ENCODE peak calls at places on chromosome 15, in ten cellular contexts. One of them, this sample, is unnamed.
A peak's percentile ranks its signal among the peaks of the same experiment; 100 is the strongest.

GRCh38 chr15:73908030-73908821 is 18.0 kb upstream of the LOXL1 start:
- DNase-seq in coronary artery: peak; percentile 80
- DNase-seq in AG08396: peak; percentile 80
- DNase-seq in A549: peak; percentile 54
- DNase-seq in progenitor cell of endocrine pancreas: peak; percentile 81
- DNase-seq in HT-29: peak; percentile 87
- DNase-seq in brain microvascular endothelial cell: peak; percentile 79
- DNase-seq in iris pigment epithelial cell: peak; percentile 67
- DNase-seq in NCI-H774: peak; percentile 40
- DNase-seq in right atrium auricular region: peak; percentile 84
- DNase-seq in this sample: peak; percentile 58

GRCh38 chr15:90564109-90564508 is 34.4 kb downstream of the CRTC3 start:
- DNase-seq in coronary artery: no peak
- DNase-seq in AG08396: no peak
- DNase-seq in A549: no peak
- DNase-seq in progenitor cell of endocrine pancreas: no peak
- DNase-seq in HT-29: no peak
- DNase-seq in brain microvascular endothelial cell: no peak
- DNase-seq in iris pigment epithelial cell: no peak
- DNase-seq in NCI-H774: no peak
- DNase-seq in right atrium auricular region: no peak
- DNase-seq in this sample: peak; percentile 33

GRCh38 chr15:70817266-70817665 is 36.7 kb downstream of the LARP6 start:
- DNase-seq in coronary artery: peak; percentile 46
- DNase-seq in AG08396: no peak
- DNase-seq in A549: no peak
- DNase-seq in progenitor cell of endocrine pancreas: no peak
- DNase-seq in HT-29: no peak
- DNase-seq in brain microvascular endothelial cell: no peak
- DNase-seq in iris pigment epithelial cell: no peak
- DNase-seq in NCI-H774: no peak
- DNase-seq in right atrium auricular region: no peak
- DNase-seq in this sample: no peak

GRCh38 chr15:90106522-90107117 is 4.4 kb upstream of the IDH2 start:
- DNase-seq in coronary artery: no peak
- DNase-seq in AG08396: peak; percentile 77
- DNase-seq in A549: peak; percentile 91
- DNase-seq in progenitor cell of endocrine pancreas: no peak
- DNase-seq in HT-29: peak; percentile 51
- DNase-seq in brain microvascular endothelial cell: peak; percentile 56
- DNase-seq in iris pigment epithelial cell: peak; percentile 41
- DNase-seq in NCI-H774: no peak
- DNase-seq in right atrium auricular region: no peak
- DNase-seq in this sample: no peak

GRCh38 chr15:89364341-89364740 is 29.7 kb upstream of the POLG start:
- DNase-seq in coronary artery: no peak
- DNase-seq in AG08396: no peak
- DNase-seq in A549: no peak
- DNase-seq in progenitor cell of endocrine pancreas: no peak
- DNase-seq in HT-29: no peak
- DNase-seq in brain microvascular endothelial cell: no peak
- DNase-seq in iris pigment epithelial cell: no peak
- DNase-seq in NCI-H774: peak; percentile 75
- DNase-seq in right atrium auricular region: no peak
- DNase-seq in this sample: no peak

GRCh38 chr15:50166216-50166615 is 15.8 kb upstream of the SLC27A2 start:
- DNase-seq in coronary artery: no peak
- DNase-seq in AG08396: peak; percentile 76
- DNase-seq in A549: peak; percentile 38
- DNase-seq in progenitor cell of endocrine pancreas: no peak
- DNase-seq in HT-29: peak; percentile 31
- DNase-seq in brain microvascular endothelial cell: peak; percentile 27
- DNase-seq in iris pigment epithelial cell: peak; percentile 85
- DNase-seq in NCI-H774: no peak
- DNase-seq in right atrium auricular region: no peak
- DNase-seq in this sample: no peak

GRCh38 chr15:82315519-82316246 is 33.6 kb downstream of the GOLGA6L10 start:
- DNase-seq in coronary artery: no peak
- DNase-seq in AG08396: no peak
- DNase-seq in A549: no peak
- DNase-seq in progenitor cell of endocrine pancreas: no peak
- DNase-seq in HT-29: no peak
- DNase-seq in brain microvascular endothelial cell: no peak
- DNase-seq in iris pigment epithelial cell: no peak
- DNase-seq in NCI-H774: no peak
- DNase-seq in right atrium auricular region: no peak
- DNase-seq in this sample: no peak

GRCh38 chr15:69317392-69317841 is 18.7 kb downstream of the PAQR5 start:
- DNase-seq in coronary artery: no peak
- DNase-seq in AG08396: no peak
- DNase-seq in A549: no peak
- DNase-seq in progenitor cell of endocrine pancreas: no peak
- DNase-seq in HT-29: peak; percentile 86
- DNase-seq in brain microvascular endothelial cell: no peak
- DNase-seq in iris pigment epithelial cell: no peak
- DNase-seq in NCI-H774: no peak
- DNase-seq in right atrium auricular region: no peak
- DNase-seq in this sample: no peak

GRCh38 chr15:34999906-35000305 is 11.8 kb upstream of the ZNF770 start:
- DNase-seq in coronary artery: no peak
- DNase-seq in AG08396: no peak
- DNase-seq in A549: no peak
- DNase-seq in progenitor cell of endocrine pancreas: no peak
- DNase-seq in HT-29: no peak
- DNase-seq in brain microvascular endothelial cell: no peak
- DNase-seq in iris pigment epithelial cell: no peak
- DNase-seq in NCI-H774: no peak
- DNase-seq in right atrium auricular region: no peak
- DNase-seq in this sample: no peak

GRCh38 chr15:63842626-63843025 is 8.9 kb upstream of the HERC1 start:
- DNase-seq in coronary artery: no peak
- DNase-seq in AG08396: no peak
- DNase-seq in A549: no peak
- DNase-seq in progenitor cell of endocrine pancreas: no peak
- DNase-seq in HT-29: no peak
- DNase-seq in brain microvascular endothelial cell: no peak
- DNase-seq in iris pigment epithelial cell: no peak
- DNase-seq in NCI-H774: no peak
- DNase-seq in right atrium auricular region: no peak
- DNase-seq in this sample: no peak

GRCh38 chr15:29937956-29938355 is 115.7 kb upstream of the TJP1 start:
- DNase-seq in coronary artery: no peak
- DNase-seq in AG08396: no peak
- DNase-seq in A549: no peak
- DNase-seq in progenitor cell of endocrine pancreas: no peak
- DNase-seq in HT-29: no peak
- DNase-seq in brain microvascular endothelial cell: no peak
- DNase-seq in iris pigment epithelial cell: peak; percentile 81
- DNase-seq in NCI-H774: no peak
- DNase-seq in right atrium auricular region: no peak
- DNase-seq in this sample: no peak

GRCh38 chr15:39574416-39574815 is 6.5 kb upstream of the THBS1 start:
- DNase-seq in coronary artery: no peak
- DNase-seq in AG08396: no peak
- DNase-seq in A549: no peak
- DNase-seq in progenitor cell of endocrine pancreas: no peak
- DNase-seq in HT-29: no peak
- DNase-seq in brain microvascular endothelial cell: no peak
- DNase-seq in iris pigment epithelial cell: no peak
- DNase-seq in NCI-H774: no peak
- DNase-seq in right atrium auricular region: no peak
- DNase-seq in this sample: no peak

GRCh38 chr15:38058596-38059075 is 124.2 kb downstream of the TMCO5A start:
- DNase-seq in coronary artery: no peak
- DNase-seq in AG08396: no peak
- DNase-seq in A549: no peak
- DNase-seq in progenitor cell of endocrine pancreas: no peak
- DNase-seq in HT-29: no peak
- DNase-seq in brain microvascular endothelial cell: no peak
- DNase-seq in iris pigment epithelial cell: peak; percentile 59
- DNase-seq in NCI-H774: no peak
- DNase-seq in right atrium auricular region: no peak
- DNase-seq in this sample: no peak

GRCh38 chr15:75307778-75308390 is 25.2 kb downstream of the GOLGA6D start:
- DNase-seq in coronary artery: no peak
- DNase-seq in AG08396: peak; percentile 21
- DNase-seq in A549: peak; percentile 92
- DNase-seq in progenitor cell of endocrine pancreas: peak; percentile 44
- DNase-seq in HT-29: peak; percentile 89
- DNase-seq in brain microvascular endothelial cell: peak; percentile 18
- DNase-seq in iris pigment epithelial cell: peak; percentile 16
- DNase-seq in NCI-H774: peak; percentile 64
- DNase-seq in right atrium auricular region: no peak
- DNase-seq in this sample: no peak

This sample was measured in central memory CD4-positive, alpha-beta T cell.